ENCODE peak calls at places on chromosomes 16 and 17, in seven cellular contexts. B, W, X, F, U, H and Y are unnamed samples.

GRCh38 chr16:48164907-48165715 is 9.3 kb upstream of the ABCC12 start:
- DNase-seq in B (peak; percentile 79), W (peak; percentile 57), X (peak; percentile 71), F (peak; percentile 79), U (peak; percentile 38), H (peak; percentile 34), Y (peak; percentile 82)

GRCh38 chr16:57946181-57946801 is 24.6 kb downstream of the CNGB1 start:
- DNase-seq in B (no peak), W (no peak), X (no peak), F (no peak), U (no peak), H (no peak), Y (peak; percentile 80)

GRCh38 chr17:50550661-50551432 is 3.9 kb downstream of the SPATA20 start:
- DNase-seq in B (peak; percentile 86), W (no peak), X (no peak), F (peak; percentile 91), U (no peak), H (no peak), Y (peak; percentile 88)

GRCh38 chr17:27384261-27384701 is 72.0 kb upstream of the KSR1 start:
- DNase-seq in B (no peak), W (no peak), X (no peak), F (peak; percentile 98), U (no peak), H (no peak), Y (no peak)

GRCh38 chr16:50266337-50267091 is at the start of gene ADCY7:
- DNase-seq in B (no peak), W (peak; percentile 93), X (peak; percentile 73), F (peak; percentile 81), U (peak; percentile 64), H (peak; percentile 73), Y (peak; percentile 60)

GRCh38 chr17:57566724-57567123 is 178.4 kb downstream of the CCDC182 start:
- DNase-seq in B (no peak), W (no peak), X (no peak), F (no peak), U (no peak), H (no peak), Y (no peak)

GRCh38 chr17:9371019-9371418 is 204.6 kb downstream of the STX8 start:
- DNase-seq in B (no peak), W (no peak), X (no peak), F (peak; percentile 98), U (no peak), H (no peak), Y (no peak)

GRCh38 chr17:16924701-16925440 is 47.0 kb downstream of the TNFRSF13B start:
- DNase-seq in B (no peak), W (no peak), X (no peak), F (no peak), U (no peak), H (no peak), Y (no peak)

GRCh38 chr16:77690416-77690815 is 31.9 kb upstream of the NUDT7 start:
- DNase-seq in B (no peak), W (no peak), X (no peak), F (no peak), U (no peak), H (no peak), Y (no peak)

GRCh38 chr16:51097729-51098128 is 53.3 kb downstream of the SALL1 start:
- DNase-seq in B (no peak), W (no peak), X (no peak), F (no peak), U (no peak), H (no peak), Y (no peak)